ENCODE peak calls at places on chromosomes 1 and 21, in nine cellular contexts. E is Calu3; P is stimulated activated naive CD8-positive, alpha-beta T cell treated with anti-CD3 and anti-CD28 coated beads, Interleukin-15, amount 100 ng/mL, for 72 hours; B is activated effector memory CD4-positive, alpha-beta T cell treated with anti-CD3 and anti-CD28 coated beads, Interleukin-2, amount 50 U/mL, for 16 hours; J is pons; A is activated T-cell treated with anti-CD3 and anti-CD28 coated beads for 24 hours; T is activated T-helper 1 cell treated with anti-CD3 and anti-CD28 coated beads, Interleukin-2, amount 50 U/mL, for 16 hours; Q is brain microvascular endothelial cell; C is GM23248. Z is an unnamed sample.

GRCh38 chr21:31660134-31660565 is 657 bp downstream of the SOD1 start:
- DNase-seq in E (peak; percentile 29), P (no peak), B (no peak), J (peak; percentile 35), A (no peak), T (no peak), Q (no peak), C (no peak), Z (peak; percentile 63)

GRCh38 chr21:45032977-45033705 is 41.2 kb upstream of the ADARB1 start:
- DNase-seq in E (no peak), P (no peak), B (no peak), J (no peak), A (no peak), T (no peak), Q (no peak), C (no peak), Z (no peak)

GRCh38 chr1:11842154-11843041 is 5.2 kb downstream of the NPPA start:
- DNase-seq in E (no peak), P (no peak), B (no peak), J (peak; percentile 29), A (no peak), T (no peak), Q (peak; percentile 53), C (no peak), Z (peak; percentile 63)

GRCh38 chr1:64319985-64320384 is 116.6 kb downstream of the UBE2U start:
- DNase-seq in E (no peak), P (no peak), B (no peak), J (no peak), A (no peak), T (no peak), Q (no peak), C (no peak), Z (no peak)

GRCh38 chr1:230760360-230760827 is 13.2 kb downstream of the CAPN9 start:
- DNase-seq in E (peak; percentile 49), P (no peak), B (no peak), J (no peak), A (no peak), T (no peak), Q (no peak), C (no peak), Z (no peak)

GRCh38 chr1:178931843-178932551 is 61.1 kb upstream of the ANGPTL1 start:
- DNase-seq in E (no peak), P (no peak), B (no peak), J (peak; percentile 51), A (no peak), T (no peak), Q (peak; percentile 55), C (peak; percentile 53), Z (no peak)

GRCh38 chr1:1164701-1165451 is 8.8 kb upstream of the TTLL10 start:
- DNase-seq in E (peak; percentile 66), P (no peak), B (no peak), J (no peak), A (no peak), T (no peak), Q (no peak), C (peak; percentile 34), Z (no peak)

GRCh38 chr21:34813266-34813886 is 144.6 kb downstream of the CLIC6 start:
- DNase-seq in E (no peak), P (no peak), B (no peak), J (no peak), A (no peak), T (no peak), Q (peak; percentile 72), C (peak; percentile 78), Z (no peak)

GRCh38 chr1:209616366-209617046 is 33.0 kb downstream of the CAMK1G start:
- DNase-seq in E (no peak), P (no peak), B (no peak), J (no peak), A (no peak), T (no peak), Q (no peak), C (no peak), Z (no peak)

GRCh38 chr1:94209425-94209824 is 28.0 kb downstream of the ARHGAP29 start:
- DNase-seq in E (no peak), P (no peak), B (no peak), J (no peak), A (no peak), T (no peak), Q (peak; percentile 42), C (peak; percentile 86), Z (no peak)

GRCh38 chr1:221782970-221783369 is 41.1 kb upstream of the DUSP10 start:
- DNase-seq in E (no peak), P (no peak), B (no peak), J (no peak), A (no peak), T (no peak), Q (no peak), C (no peak), Z (no peak)

GRCh38 chr1:9842781-9843575 is 19.2 kb upstream of the CLSTN1 start:
- DNase-seq in E (no peak), P (no peak), B (peak; percentile 58), J (no peak), A (no peak), T (no peak), Q (no peak), C (no peak), Z (no peak)

GRCh38 chr1:56073614-56074356 is 505.6 kb downstream of the PLPP3 start:
- DNase-seq in E (no peak), P (no peak), B (no peak), J (peak; percentile 57), A (no peak), T (no peak), Q (peak; percentile 36), C (peak; percentile 63), Z (no peak)

GRCh38 chr1:214447557-214447871 is 103.9 kb downstream of the PTPN14 start:
- DNase-seq in E (no peak), P (no peak), B (no peak), J (no peak), A (no peak), T (no peak), Q (no peak), C (no peak), Z (no peak)

GRCh38 chr21:41396452-41397107 is 29.5 kb upstream of the MX1 start:
- DNase-seq in E (peak; percentile 15), P (no peak), B (no peak), J (peak; percentile 32), A (no peak), T (no peak), Q (no peak), C (peak; percentile 9), Z (no peak)

GRCh38 chr1:237386362-237387143 is 344.6 kb downstream of the RYR2 start:
- DNase-seq in E (no peak), P (no peak), B (no peak), J (peak; percentile 43), A (no peak), T (no peak), Q (no peak), C (peak; percentile 48), Z (peak; percentile 34)

GRCh38 chr1:3707298-3707938 is 44.8 kb upstream of the CCDC27 start:
- DNase-seq in E (no peak), P (no peak), B (no peak), J (no peak), A (no peak), T (no peak), Q (no peak), C (peak; percentile 13), Z (no peak)